ENCODE peak calls at places on chromosome X, in four cellular contexts. Y, J, N and Z are unnamed samples.

GRCh38 chrX:7372843-7373525 is 225.0 kb upstream of the PUDP start:
- DNase-seq in J (no peak), N (no peak), Y (no peak), Z (no peak)

GRCh38 chrX:10722804-10723364 is 102.5 kb upstream of the MID1 start:
- DNase-seq in J (peak), N (peak), Y (peak), Z (no peak)

GRCh38 chrX:120477453-120477852 is 8.4 kb upstream of the LAMP2 start:
- DNase-seq in Y (no peak), N (no peak), J (no peak), Z (no peak)

GRCh38 chrX:40434947-40435346 is 145.8 kb upstream of the ATP6AP2 start:
- DNase-seq in N (peak), Y (peak), J (peak), Z (no peak)

GRCh38 chrX:48573690-48574269 is 504 bp upstream of the RBM3 start:
- DNase-seq in J (peak), N (peak), Y (no peak), Z (no peak)

GRCh38 chrX:1380672-1381233 is 11.2 kb downstream of the SLC25A6 start:
- DNase-seq in Y (peak), N (no peak), J (peak), Z (peak)

GRCh38 chrX:29841750-29842149 is 373.6 kb upstream of the MAGEB2 start:
- DNase-seq in J (no peak), Y (no peak), N (no peak), Z (no peak)

GRCh38 chrX:20693071-20693470 is 426.4 kb upstream of the RPS6KA3 start:
- DNase-seq in N (no peak), J (no peak), Y (no peak), Z (no peak)

GRCh38 chrX:39821011-39821708 is 276.6 kb downstream of the BCOR start:
- DNase-seq in J (peak), Y (peak), N (no peak), Z (peak)

GRCh38 chrX:153722704-153723350 is 1.4 kb downstream of the BCAP31 start:
- DNase-seq in Y (no peak), N (no peak), J (no peak), Z (no peak)

GRCh38 chrX:11309220-11309619 is 16.0 kb downstream of the AMELX start:
- DNase-seq in Y (no peak), J (no peak), N (no peak), Z (no peak)

GRCh38 chrX:130106071-130106470 is 4.2 kb downstream of the ELF4 start:
- DNase-seq in J (peak), Y (no peak), N (no peak), Z (no peak)

GRCh38 chrX:39855748-39856129 is 242.0 kb downstream of the BCOR start:
- DNase-seq in Y (no peak), N (peak), J (no peak), Z (no peak)

GRCh38 chrX:39741904-39742303 is 355.9 kb downstream of the BCOR start:
- DNase-seq in Y (no peak), J (no peak), N (no peak), Z (no peak)

GRCh38 chrX:357693-358471 is 28.8 kb downstream of the PPP2R3B start:
- DNase-seq in J (no peak), Y (no peak), N (no peak), Z (no peak)

GRCh38 chrX:2875798-2876399 is 47.2 kb downstream of the GYG2 start:
- DNase-seq in Y (no peak), N (no peak), J (peak), Z (no peak)

GRCh38 chrX:16796298-16796697 is 10.0 kb downstream of the TXLNG start:
- DNase-seq in J (no peak), N (no peak), Y (no peak), Z (no peak)

GRCh38 chrX:103157511-103158316 is 57.2 kb upstream of the BEX4 start:
- DNase-seq in N (peak), Y (no peak), J (peak), Z (peak)

GRCh38 chrX:22164770-22165388 is 107.8 kb upstream of the CBLL2 start:
- DNase-seq in J (no peak), N (no peak), Y (no peak), Z (no peak)

GRCh38 chrX:54043696-54044125 is 562 bp downstream of the PHF8 start:
- DNase-seq in J (peak), N (peak), Y (peak), Z (peak)

GRCh38 chrX:16612257-16612987 is 37.5 kb upstream of the S100G start:
- DNase-seq in Y (no peak), J (no peak), N (no peak), Z (no peak)

GRCh38 chrX:7179446-7179845 is 31.5 kb upstream of the PUDP start:
- DNase-seq in J (no peak), N (no peak), Y (no peak), Z (no peak)

GRCh38 chrX:103398321-103398937 is 22.1 kb downstream of the BEX3 start:
- DNase-seq in J (no peak), Y (no peak), N (peak), Z (no peak)

GRCh38 chrX:1673337-1673736 is 58.5 kb downstream of the ASMT start:
- DNase-seq in N (peak), Y (peak), J (peak), Z (peak)

GRCh38 chrX:120517936-120518335 is 42.8 kb downstream of the CUL4B start:
- DNase-seq in Y (no peak), N (no peak), J (no peak), Z (no peak)

GRCh38 chrX:12223650-12224049 is 85.4 kb downstream of the FRMPD4 start:
- DNase-seq in Y (no peak), N (no peak), J (no peak), Z (no peak)

GRCh38 chrX:67961516-67961915 is 417.7 kb downstream of the AR start:
- DNase-seq in N (no peak), Y (no peak), J (no peak), Z (no peak)

GRCh38 chrX:16528620-16529019 is 121.3 kb upstream of the S100G start:
- DNase-seq in J (no peak), Y (no peak), N (no peak), Z (no peak)

GRCh38 chrX:50770702-50771101 is 43.3 kb downstream of the SHROOM4 start:
- DNase-seq in Y (no peak), J (no peak), N (no peak), Z (no peak)

GRCh38 chrX:3743821-3744439 is 30.5 kb upstream of the PRKX start:
- DNase-seq in N (no peak), Y (no peak), J (no peak), Z (no peak)

GRCh38 chrX:989959-990510 is 222.4 kb downstream of the CRLF2 start:
- DNase-seq in N (peak), Y (no peak), J (no peak), Z (no peak)

GRCh38 chrX:79366888-79367749 is at the start of gene ITM2A:
- DNase-seq in J (peak), Y (peak), N (peak), Z (peak)

GRCh38 chrX:51272638-51273037 is 60.0 kb upstream of the NUDT10 start:
- DNase-seq in J (no peak), N (no peak), Y (no peak), Z (no peak)

GRCh38 chrX:40031861-40032422 is 65.8 kb downstream of the BCOR start:
- DNase-seq in Y (no peak), J (no peak), N (no peak), Z (no peak)

GRCh38 chrX:103685396-103685795 is 1.1 kb downstream of the MORF4L2 start:
- DNase-seq in N (peak), Y (no peak), J (peak), Z (no peak)

DNA sequence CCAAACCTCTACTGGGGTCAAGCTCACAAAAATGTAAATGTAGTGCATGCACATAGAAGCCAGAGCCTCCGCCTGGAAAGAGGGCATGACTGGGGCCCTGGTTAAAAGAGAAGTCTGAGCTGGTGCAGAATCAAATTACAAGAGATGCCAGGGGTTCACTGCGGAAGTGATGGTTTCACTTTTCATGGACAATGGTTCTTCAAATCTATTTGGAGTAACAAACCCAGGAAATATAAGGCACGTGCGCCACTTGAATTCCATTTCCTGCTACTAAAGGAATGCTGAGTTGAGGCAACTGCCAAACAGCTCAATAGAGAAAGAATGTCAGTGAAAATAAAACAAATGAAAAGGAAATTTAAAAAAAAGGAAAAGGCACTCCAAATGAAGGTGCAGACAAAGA is 79.8 kb downstream of the FUNDC1 start:
- DNase-seq in Y (no peak), N (no peak), J (no peak), Z (no peak)
- TF ChIP-seq TEAD4 in Y (no peak), N (no peak), J (no peak), Z (no peak)

GRCh38 chrX:70478521-70478920 is 33.9 kb downstream of the DLG3 start:
- DNase-seq in Y (no peak), J (no peak), N (no peak), Z (no peak)
- TF ChIP-seq TEAD4 in Y (no peak), J (no peak), N (no peak), Z (no peak)

GRCh38 chrX:46279925-46280313 is 265.3 kb downstream of the ZNF674 start:
- DNase-seq in Y (no peak), J (no peak), N (no peak), Z (no peak)
- TF ChIP-seq TEAD4 in Y (no peak), J (no peak), N (no peak), Z (no peak)

GRCh38 chrX:149513713-149514427 is 8.8 kb upstream of the IDS start:
- DNase-seq in J (no peak), N (no peak), Y (no peak), Z (no peak)
- TF ChIP-seq TEAD4 in J (no peak), N (no peak), Y (no peak), Z (no peak)

GRCh38 chrX:123263246-123263757 is 79.2 kb downstream of the GRIA3 start:
- DNase-seq in Y (no peak), J (no peak), N (no peak), Z (peak)
- TF ChIP-seq TEAD4 in Y (no peak), J (no peak), N (no peak), Z (no peak)

DNA sequence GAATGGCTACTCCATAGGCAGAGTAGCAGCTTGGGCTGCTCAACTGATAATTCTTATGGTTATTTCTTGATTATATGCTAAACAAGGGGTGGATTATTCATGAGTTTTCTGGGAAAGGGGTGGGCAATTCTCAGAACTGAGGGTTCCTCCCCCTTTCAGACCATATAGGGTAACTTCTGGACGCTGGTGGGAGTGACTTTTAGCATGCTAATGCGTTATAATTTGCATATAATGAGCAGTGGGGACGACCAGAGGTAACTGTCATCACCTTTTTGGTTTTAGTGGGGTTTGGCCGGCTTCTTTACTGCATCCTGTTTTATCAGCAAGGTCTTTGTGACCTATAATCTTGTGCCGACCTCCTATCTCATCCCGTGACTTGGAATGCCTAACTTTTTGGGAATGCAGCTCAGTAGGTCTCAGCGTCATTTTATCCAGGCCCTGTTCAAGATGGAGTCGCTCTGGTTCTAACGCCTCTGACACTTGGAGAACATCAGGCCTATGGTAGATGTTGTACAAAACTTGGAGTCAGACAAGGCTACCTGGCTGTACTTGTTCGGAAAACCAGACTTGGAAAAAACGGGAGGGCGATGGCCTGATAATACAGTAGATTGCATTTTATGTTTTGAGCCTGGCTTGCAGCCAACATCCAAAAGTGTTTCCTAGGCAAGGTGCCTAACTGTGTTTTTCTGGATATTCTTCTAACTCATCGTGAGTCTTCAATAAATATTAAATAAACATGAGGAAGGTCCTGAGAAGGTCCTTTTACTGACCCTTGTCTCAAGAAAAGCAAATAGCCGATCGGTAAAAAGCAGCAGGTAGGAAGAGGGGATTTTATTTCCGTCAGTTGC is 1.8 kb upstream of the TMEM164 start:
- DNase-seq in J (no peak), N (no peak), Y (no peak), Z (no peak)
- TF ChIP-seq TEAD4 in J (no peak), N (no peak), Y (no peak), Z (no peak)

DNA sequence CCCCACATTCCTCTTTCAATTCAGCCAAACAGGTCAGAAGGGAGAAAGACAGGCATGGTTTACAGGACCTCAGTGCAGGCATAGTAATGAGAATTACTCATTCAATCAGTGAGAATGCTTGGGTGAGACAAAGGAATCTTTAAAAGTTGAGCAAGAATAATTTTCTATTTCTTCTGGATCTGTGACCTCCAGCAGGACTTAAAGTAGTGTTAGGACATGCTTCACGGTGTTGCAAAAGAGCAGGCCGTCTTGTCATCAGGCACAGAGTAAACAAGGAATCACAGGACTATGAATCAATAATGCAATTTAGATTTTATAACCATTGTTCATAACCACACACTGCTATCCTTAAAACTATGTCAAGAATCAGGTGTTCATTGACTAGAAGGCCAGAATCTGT is 130.6 kb upstream of the GLRA2 start:
- DNase-seq in J (no peak), Y (no peak), N (no peak), Z (no peak)
- TF ChIP-seq TEAD4 in J (no peak), Y (no peak), N (no peak), Z (no peak)

DNA sequence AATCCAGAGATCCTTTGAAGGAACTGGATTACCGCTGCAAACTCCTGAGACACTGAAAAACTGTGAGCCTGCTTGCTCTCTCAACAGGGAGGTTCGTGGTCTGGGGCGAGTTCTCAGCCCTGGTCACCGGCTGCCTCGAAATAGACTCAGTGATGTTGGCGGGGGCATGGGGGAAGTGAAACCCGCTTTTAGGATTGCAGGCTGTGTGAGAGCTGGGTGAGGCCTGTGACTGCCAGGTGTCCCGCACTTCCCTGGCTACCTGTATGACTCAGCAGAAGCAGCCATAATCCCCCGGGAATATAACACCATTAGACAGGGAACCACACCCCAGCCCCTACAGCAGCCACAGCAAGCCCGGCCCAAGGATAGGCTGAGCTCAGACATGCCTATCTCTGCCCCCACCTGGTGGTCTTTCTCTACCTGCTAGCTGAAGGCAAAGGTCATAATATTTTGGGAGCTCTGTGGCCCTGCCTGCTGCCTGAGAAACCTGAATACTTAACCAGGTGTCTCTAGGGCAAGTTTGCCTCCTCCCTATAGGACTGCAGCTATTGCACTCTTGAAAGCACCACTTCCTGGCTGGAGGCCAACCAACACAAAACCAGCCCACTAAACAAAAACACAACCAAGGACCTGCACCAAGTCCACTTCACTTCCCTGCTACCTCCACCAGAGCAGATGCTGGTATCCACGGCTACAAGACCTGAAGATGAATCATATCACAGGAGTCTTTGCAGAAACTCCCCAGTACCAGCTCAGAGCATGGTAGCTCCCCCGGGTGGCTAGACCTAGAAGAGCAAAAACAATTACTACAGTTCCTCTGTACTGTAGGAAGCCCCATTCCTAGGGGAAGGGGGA is 202.0 kb downstream of the RRAGB start:
- DNase-seq in Y (no peak), J (no peak), N (no peak), Z (no peak)
- TF ChIP-seq TEAD4 in Y (no peak), J (no peak), N (no peak), Z (no peak)

DNA sequence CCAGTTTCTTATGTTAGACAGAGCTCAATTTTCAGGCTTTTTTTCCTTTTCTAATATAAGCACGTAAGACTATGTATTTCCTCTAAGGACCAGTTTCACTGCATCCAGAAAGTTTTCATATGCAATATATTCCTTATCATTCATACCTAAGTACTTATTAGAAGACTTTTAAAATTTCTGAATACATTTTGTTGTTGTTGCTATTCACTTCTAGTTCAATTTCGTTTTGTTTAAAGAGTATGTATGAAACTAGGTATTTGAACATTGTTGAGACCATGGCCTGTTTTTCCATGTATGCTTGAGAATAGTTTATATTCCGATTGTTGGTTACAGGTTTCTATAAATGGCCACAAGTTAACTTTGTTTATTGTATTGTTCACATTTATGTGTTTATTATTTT is 18.0 kb upstream of the CT45A1 start:
- DNase-seq in Y (no peak), N (no peak), J (no peak), Z (no peak)
- TF ChIP-seq TEAD4 in Y (no peak), N (no peak), J (no peak), Z (no peak)